ENCODE peak calls at places on chromosomes 12 and 14, in seven cellular contexts. I is A172, G is AG20443, H is COLO829, Y is NCI-H510A treated with DMSO at 0.1 percent for 48 hours, K is NCI-H1105, T is foreskin fibroblast. Z is an unnamed sample.

GRCh38 chr14:67952786-67953185 is 133.2 kb downstream of the RAD51B start:
- DNase-seq in I (no peak), G (no peak), H (no peak), Y (no peak), K (no peak), T (no peak), Z (no peak)

GRCh38 chr12:107493646-107494045 is 192.0 kb upstream of the PWP1 start:
- DNase-seq in I (no peak), G (no peak), H (no peak), Y (no peak), K (no peak), T (no peak), Z (no peak)

GRCh38 chr14:54650331-54651017 is 83.5 kb downstream of the SAMD4A start:
- DNase-seq in I (peak; percentile 27), G (peak; percentile 74), H (no peak), Y (no peak), K (no peak), T (peak; percentile 80), Z (no peak)

GRCh38 chr14:101600891-101601602 is 39.8 kb downstream of the DIO3 start:
- DNase-seq in I (no peak), G (peak; percentile 6), H (no peak), Y (no peak), K (no peak), T (no peak), Z (no peak)

GRCh38 chr12:21073822-21074460 is 57.1 kb upstream of the SLCO1B1 start:
- DNase-seq in I (peak; percentile 96), G (peak; percentile 5), H (no peak), Y (no peak), K (no peak), T (no peak), Z (no peak)

GRCh38 chr12:118359541-118359915 is 13.2 kb downstream of the TAOK3 start:
- DNase-seq in I (peak; percentile 30), G (no peak), H (no peak), Y (no peak), K (no peak), T (no peak), Z (no peak)

GRCh38 chr12:120710805-120711296 is 593 bp downstream of the UNC119B start:
- DNase-seq in I (no peak), G (peak; percentile 30), H (no peak), Y (no peak), K (no peak), T (peak; percentile 44), Z (no peak)

GRCh38 chr12:52119398-52120254 is 40.1 kb downstream of the SMIM41 start:
- DNase-seq in I (no peak), G (peak; percentile 49), H (no peak), Y (peak; percentile 96), K (no peak), T (no peak), Z (no peak)

GRCh38 chr12:25084816-25085215 is 110.1 kb downstream of the DNAI7 start:
- DNase-seq in I (no peak), G (no peak), H (no peak), Y (no peak), K (no peak), T (no peak), Z (no peak)

GRCh38 chr12:63410197-63410596 is 258.1 kb downstream of the DPY19L2 start:
- DNase-seq in I (no peak), G (no peak), H (no peak), Y (no peak), K (no peak), T (no peak), Z (no peak)

GRCh38 chr14:32933943-32934890 is 4.5 kb upstream of the NPAS3 start:
- DNase-seq in I (peak; percentile 22), G (peak; percentile 57), H (no peak), Y (peak; percentile 47), K (peak; percentile 46), T (peak; percentile 54), Z (no peak)

GRCh38 chr14:77459072-77459723 is 1.3 kb downstream of the AHSA1 start:
- DNase-seq in I (peak; percentile 39), G (peak; percentile 63), H (peak; percentile 62), Y (peak; percentile 32), K (peak; percentile 10), T (peak; percentile 85), Z (peak; percentile 46)

GRCh38 chr14:71166434-71166833 is 259.2 kb downstream of the PCNX1 start:
- DNase-seq in I (peak; percentile 30), G (peak; percentile 86), H (peak; percentile 33), Y (peak; percentile 19), K (no peak), T (peak; percentile 79), Z (peak; percentile 54)

GRCh38 chr14:46322730-46323425 is 328.7 kb downstream of the RPL10L start:
- DNase-seq in I (no peak), G (no peak), H (no peak), Y (no peak), K (no peak), T (no peak), Z (no peak)

GRCh38 chr14:98694541-98694940 is 577.5 kb downstream of the BCL11B start:
- DNase-seq in I (no peak), G (no peak), H (no peak), Y (no peak), K (no peak), T (no peak), Z (no peak)

GRCh38 chr14:105088812-105089745 is 23.8 kb upstream of the GPR132 start:
- DNase-seq in I (no peak), G (no peak), H (no peak), Y (no peak), K (no peak), T (peak; percentile 47), Z (no peak)

GRCh38 chr14:65277027-65277426 is 135.5 kb upstream of the FUT8 start:
- DNase-seq in I (no peak), G (peak; percentile 36), H (peak; percentile 47), Y (no peak), K (no peak), T (peak; percentile 78), Z (peak; percentile 24)

GRCh38 chr12:88299567-88300101 is 157.5 kb downstream of the TMTC3 start:
- DNase-seq in I (peak; percentile 96), G (peak; percentile 73), H (peak; percentile 45), Y (no peak), K (no peak), T (peak; percentile 98), Z (peak; percentile 91)

GRCh38 chr14:72699852-72700257 is 194.0 kb downstream of the DPF3 start:
- DNase-seq in I (peak; percentile 32), G (peak; percentile 88), H (no peak), Y (no peak), K (no peak), T (peak; percentile 94), Z (peak; percentile 32)

GRCh38 chr12:54071942-54072341 is 18.3 kb downstream of the HOXC4 start:
- DNase-seq in I (no peak), G (no peak), H (no peak), Y (no peak), K (no peak), T (no peak), Z (no peak)

GRCh38 chr12:86230516-86231146 is 25.6 kb downstream of the MGAT4C start:
- DNase-seq in I (peak; percentile 60), G (no peak), H (peak; percentile 6), Y (no peak), K (no peak), T (peak; percentile 8), Z (no peak)

GRCh38 chr12:30696943-30697342 is 1.3 kb upstream of the IPO8 start:
- DNase-seq in I (no peak), G (no peak), H (no peak), Y (no peak), K (no peak), T (no peak), Z (no peak)

GRCh38 chr14:61570188-61570960 is 124.9 kb upstream of the HIF1A start:
- DNase-seq in I (no peak), G (no peak), H (no peak), Y (no peak), K (no peak), T (no peak), Z (no peak)

GRCh38 chr14:104895786-104896642 is 28.7 kb upstream of the PLD4 start:
- DNase-seq in I (no peak), G (no peak), H (no peak), Y (peak; percentile 94), K (peak; percentile 95), T (no peak), Z (no peak)

GRCh38 chr14:68882235-68882634 is 89.4 kb upstream of the ZFP36L1 start:
- DNase-seq in I (no peak), G (no peak), H (no peak), Y (no peak), K (no peak), T (no peak), Z (no peak)

GRCh38 chr14:92400579-92401444 is 77.8 kb downstream of the SLC24A4 start:
- DNase-seq in I (no peak), G (no peak), H (no peak), Y (no peak), K (no peak), T (no peak), Z (no peak)